ENCODE peak calls at places on chromosome 14, in eight cellular contexts. L, M, C, N, A, K, S and B are unnamed samples. For H3K36me3, the result is how much of the 10 kb centered on the place peaks cover.

GRCh38 chr14:71070169-71070568 is 162.9 kb downstream of the PCNX1 start:
- DNase-seq in N (no peak), K (peak), L (no peak), A (no peak), C (no peak), S (no peak), M (peak), B (no peak)

GRCh38 chr14:70955543-70956480 is 48.6 kb downstream of the PCNX1 start:
- DNase-seq in N (peak), A (no peak), L (no peak), C (peak), K (peak), S (no peak), M (no peak), B (no peak)

GRCh38 chr14:23633160-23633701 is 2.9 kb upstream of the DHRS2 start:
- DNase-seq in L (no peak), A (no peak), C (peak), N (no peak), S (no peak), K (no peak), M (no peak), B (no peak)

GRCh38 chr14:62143235-62143634 is 381.0 kb downstream of the SNAPC1 start:
- DNase-seq in C (no peak), N (no peak), K (peak), M (peak), S (no peak), L (no peak), A (no peak), B (no peak)

GRCh38 chr14:38561657-38562056 is 305.8 kb upstream of the CLEC14A start:
- DNase-seq in A (no peak), N (no peak), M (no peak), K (no peak), L (no peak), S (no peak), C (no peak), B (no peak)

GRCh38 chr14:64937821-64938193 is 4.7 kb downstream of the GPX2 start:
- DNase-seq in A (no peak), N (no peak), K (peak), S (no peak), L (no peak), C (no peak), M (no peak), B (no peak)

GRCh38 chr14:75700295-75700694 is 39.2 kb downstream of the TTLL5 start:
- DNase-seq in L (no peak), K (no peak), S (no peak), A (no peak), C (no peak), M (no peak), N (no peak), B (no peak)

GRCh38 chr14:37195327-37195726 is 2.4 kb upstream of the MIPOL1 start:
- DNase-seq in A (no peak), K (peak), L (no peak), N (no peak), S (no peak), M (peak), C (no peak), B (no peak)

GRCh38 chr14:50040401-50040775 is 76.0 kb downstream of the VCPKMT start:
- DNase-seq in L (no peak), A (no peak), S (no peak), M (peak), K (peak), N (peak), C (peak), B (no peak)

GRCh38 chr14:81516941-81517797 is 16.5 kb downstream of the SEL1L start:
- DNase-seq in A (no peak), L (no peak), N (no peak), S (no peak), M (no peak), C (peak), K (peak), B (no peak)

GRCh38 chr14:102697125-102697900 is 79.9 kb upstream of the TRAF3 start:
- DNase-seq in K (no peak), C (peak), L (no peak), M (peak), N (no peak), A (no peak), S (no peak), B (no peak)

GRCh38 chr14:21523203-21523602 is 2.9 kb downstream of the SALL2 start:
- DNase-seq in M (no peak), S (no peak), C (no peak), A (no peak), N (no peak), L (no peak), K (no peak), B (no peak)

GRCh38 chr14:88825078-88825458 is 617 bp downstream of the TTC8 start:
- DNase-seq in M (no peak), K (peak), C (no peak), A (no peak), N (no peak), L (no peak), S (no peak), B (no peak)

GRCh38 chr14:68644101-68644500 is 148.8 kb downstream of the ZFP36L1 start:
- DNase-seq in L (peak), M (no peak), N (no peak), A (no peak), C (no peak), K (no peak), S (no peak), B (no peak)

GRCh38 chr14:58607571-58608317 is 30.0 kb upstream of the DACT1 start:
- DNase-seq in N (no peak), A (no peak), C (no peak), S (no peak), K (peak), L (no peak), M (peak), B (no peak)

GRCh38 chr14:65104791-65105190 is 2.5 kb upstream of the MAX start:
- DNase-seq in L (no peak), M (no peak), A (no peak), S (no peak), K (no peak), N (no peak), C (no peak), B (no peak)

GRCh38 chr14:104560586-104560945 is 19.0 kb upstream of the C14orf180 start:
- DNase-seq in A (no peak), M (no peak), K (no peak), C (no peak), L (no peak), N (no peak), S (peak), B (no peak)

GRCh38 chr14:37591941-37592287 is 3.1 kb downstream of the FOXA1 start:
- DNase-seq in L (no peak), K (no peak), S (no peak), N (no peak), M (no peak), C (peak), A (peak), B (no peak)

GRCh38 chr14:68905107-68905895 is 73.8 kb downstream of the ACTN1 start:
- DNase-seq in L (no peak), K (no peak), C (no peak), M (no peak), N (no peak), A (no peak), S (no peak), B (no peak)

GRCh38 chr14:103886304-103887169 is 39.2 kb upstream of the PPP1R13B start:
- DNase-seq in M (no peak), K (no peak), S (no peak), L (no peak), N (no peak), A (no peak), C (peak), B (no peak)

GRCh38 chr14:73239463-73240241 is 2.3 kb downstream of the PAPLN start:
- DNase-seq in M (peak), N (no peak), S (no peak), A (no peak), K (peak), C (peak), L (no peak), B (no peak)

GRCh38 chr14:103908580-103908979 is 19.7 kb upstream of the TDRD9 start:
- DNase-seq in N (no peak), M (no peak), L (no peak), C (no peak), S (no peak), A (no peak), K (no peak), B (no peak)

GRCh38 chr14:61147369-61147897 is 133.7 kb downstream of the TMEM30B start:
- DNase-seq in K (peak), N (no peak), S (no peak), L (no peak), A (no peak), M (peak), C (no peak), B (no peak)

GRCh38 chr14:20327005-20327869 is 5.8 kb downstream of the CCNB1IP1 start:
- DNase-seq in A (no peak), M (peak), S (no peak), L (no peak), C (peak), N (peak), K (peak), B (no peak)

GRCh38 chr14:61106627-61107147 is 125.6 kb downstream of the SLC38A6 start:
- DNase-seq in N (peak), C (no peak), K (no peak), L (no peak), A (no peak), M (no peak), S (no peak), B (no peak)

GRCh38 chr14:92754956-92755355 is 6.5 kb upstream of the LGMN start:
- DNase-seq in S (no peak), K (no peak), L (no peak), N (no peak), A (no peak), C (no peak), M (no peak), B (no peak)

GRCh38 chr14:30656190-30656632 is 34.1 kb downstream of the SCFD1 start:
- DNase-seq in C (peak), K (peak), S (no peak), N (peak), A (no peak), M (peak), L (no peak), B (no peak)

GRCh38 chr14:49052516-49052915 is 533.7 kb downstream of the RPS29 start:
- DNase-seq in S (no peak), A (no peak), N (no peak), K (peak), C (no peak), L (no peak), M (no peak), B (no peak)

GRCh38 chr14:39090548-39091111 is 12.4 kb downstream of the SEC23A start:
- DNase-seq in A (no peak), C (no peak), S (no peak), M (no peak), N (no peak), K (no peak), L (no peak), B (no peak)

GRCh38 chr14:52244328-52244727 is 23.2 kb upstream of the PTGDR start:
- DNase-seq in C (no peak), N (no peak), L (no peak), A (no peak), M (no peak), S (no peak), K (no peak), B (no peak)

GRCh38 chr14:96940009-96940408 is 142.8 kb downstream of the VRK1 start:
- DNase-seq in L (no peak), N (no peak), M (no peak), S (no peak), K (no peak), C (peak), A (no peak), B (no peak)

GRCh38 chr14:42000450-42000849 is 393.8 kb downstream of the LRFN5 start:
- DNase-seq in S (no peak), M (no peak), A (no peak), K (no peak), N (no peak), C (no peak), L (no peak), B (no peak)

GRCh38 chr14:97379091-97379531 is 581.9 kb downstream of the VRK1 start:
- DNase-seq in S (no peak), A (no peak), M (no peak), N (no peak), L (no peak), C (no peak), K (no peak), B (no peak)

GRCh38 chr14:69325086-69325485 is 65.1 kb downstream of the GALNT16 start:
- DNase-seq in M (no peak), K (no peak), S (no peak), L (peak), C (no peak), A (no peak), N (no peak), B (no peak)

GRCh38 chr14:69666112-69666511 is 54.7 kb downstream of the SUSD6 start:
- DNase-seq in M (no peak), S (no peak), K (no peak), A (no peak), C (no peak), N (no peak), L (no peak), B (no peak)

GRCh38 chr14:73795466-73795865 is 56.2 kb upstream of the PTGR2 start:
- DNase-seq in S (no peak), L (no peak), C (no peak), M (no peak), N (no peak), K (no peak), A (no peak), B (no peak)

GRCh38 chr14:101008196-101008595 is 104.7 kb upstream of the RTL1 start:
- DNase-seq in L (no peak), M (no peak), S (peak), A (peak), N (no peak), C (peak), K (no peak), B (no peak)

GRCh38 chr14:101006008-101006407 is 102.5 kb upstream of the RTL1 start:
- DNase-seq in N (no peak), K (no peak), L (peak), S (peak), A (no peak), M (no peak), C (no peak), B (no peak)

GRCh38 chr14:101007765-101008164 is 104.2 kb upstream of the RTL1 start:
- DNase-seq in N (no peak), M (no peak), S (peak), A (no peak), L (no peak), K (no peak), C (no peak), B (no peak)

GRCh38 chr14:101005447-101005846 is 101.9 kb upstream of the RTL1 start:
- DNase-seq in K (no peak), N (no peak), C (no peak), A (no peak), L (peak), S (peak), M (no peak), B (no peak)

DNA sequence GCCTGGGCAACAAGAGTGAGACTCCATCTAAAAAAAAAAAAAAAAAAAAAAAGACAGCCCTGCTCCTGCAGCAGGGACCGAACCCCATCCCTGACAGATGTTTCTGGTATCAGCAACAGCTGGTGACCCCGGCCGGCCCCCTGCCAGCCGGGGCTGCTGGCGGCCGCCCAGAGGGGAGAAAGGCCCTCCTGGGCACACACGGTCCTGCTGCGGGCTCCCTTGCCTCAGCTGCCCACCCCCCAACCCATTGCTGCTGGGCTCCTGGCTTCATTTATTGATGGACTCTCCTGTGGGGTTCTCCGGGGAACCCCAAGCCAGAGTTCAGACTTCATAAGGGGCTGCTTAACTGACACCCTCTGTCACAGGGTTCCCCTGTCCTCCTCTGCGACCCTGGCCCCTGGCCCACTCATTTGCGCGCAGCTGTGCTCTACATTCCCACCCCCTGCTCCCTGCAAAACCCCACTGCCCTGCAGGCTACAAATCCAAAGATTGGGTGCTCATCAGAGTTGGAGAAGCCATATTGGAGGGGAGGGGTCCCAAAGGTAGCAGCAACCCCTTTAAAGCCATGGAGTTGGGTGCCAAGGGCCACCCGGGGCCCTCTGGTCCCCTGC is 103.6 kb upstream of the RTL1 start:
- DNase-seq in S (peak), N (no peak), C (no peak), M (no peak), K (no peak), A (no peak), L (no peak), B (no peak)
- H3K36me3 ChIP-seq in S (under half), N (under half), C (under half), M (under half), K (half or more), A (under half), L (under half), B (under half)

DNA sequence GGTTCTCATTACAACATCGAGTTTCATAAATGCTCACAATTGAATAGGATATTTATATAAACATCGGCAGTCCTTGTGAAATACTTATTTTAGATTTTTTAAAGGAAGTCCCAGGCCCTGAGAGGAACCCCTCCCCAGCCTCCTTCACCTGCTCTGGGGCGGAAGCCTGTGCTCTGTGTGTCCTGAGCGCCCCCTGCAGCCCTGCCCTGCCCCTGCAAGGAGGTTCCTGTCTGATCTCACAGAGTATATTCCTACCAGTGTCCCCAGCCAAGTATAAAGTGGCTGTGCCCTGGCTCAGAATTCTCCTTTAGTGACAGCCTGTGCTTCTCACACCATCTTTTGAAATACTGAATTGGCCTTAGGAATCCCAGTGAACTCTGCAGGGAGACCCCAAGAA is 659.5 kb downstream of the TMEM121 start:
- DNase-seq in M (no peak), K (no peak), C (no peak), A (no peak), L (no peak), N (peak), S (no peak), B (no peak)
- TF ChIP-seq CTCF in M (no peak), K (no peak), C (no peak), A (no peak), L (no peak), N (peak), S (no peak), B (peak)

GRCh38 chr14:77055981-77056380 is 27.5 kb upstream of the IRF2BPL start:
- DNase-seq in C (no peak), K (no peak), A (no peak), L (no peak), S (no peak), N (no peak), M (no peak), B (no peak)
- H3K36me3 ChIP-seq in C (under half), K (under half), A (under half), L (under half), S (under half), N (under half), M (under half), B (under half)

GRCh38 chr14:28055008-28055407 is 711.6 kb upstream of the FOXG1 start:
- DNase-seq in L (no peak), M (no peak), K (no peak), N (no peak), C (no peak), S (no peak), A (no peak), B (no peak)

GRCh38 chr14:28057286-28058011 is 709.1 kb upstream of the FOXG1 start:
- DNase-seq in C (peak), L (no peak), M (no peak), A (no peak), S (no peak), N (no peak), K (no peak), B (no peak)

GRCh38 chr14:28058012-28058296 is 708.6 kb upstream of the FOXG1 start:
- DNase-seq in M (no peak), K (no peak), S (no peak), A (no peak), N (no peak), C (no peak), L (no peak), B (no peak)

DNA sequence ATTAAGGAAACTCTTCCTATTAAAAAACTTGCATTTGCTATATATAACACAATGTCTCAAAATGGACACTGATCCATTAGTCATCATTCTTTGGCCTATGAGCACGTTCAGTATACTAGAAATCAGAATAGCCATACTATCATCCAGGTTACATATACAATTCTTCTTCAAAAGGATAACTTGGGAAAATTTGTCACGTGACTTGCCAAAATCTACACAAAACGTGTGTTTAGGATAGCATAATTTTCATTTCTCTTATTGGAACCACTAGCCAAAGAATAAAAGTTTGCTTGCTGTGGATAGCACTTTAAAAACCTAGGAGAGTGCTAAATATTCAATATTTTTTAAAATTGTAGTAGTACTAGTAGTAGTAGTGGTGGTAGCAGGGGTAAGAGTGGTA is 714.3 kb upstream of the FOXG1 start:
- DNase-seq in A (no peak), N (no peak), M (no peak), K (no peak), L (no peak), S (no peak), C (no peak), B (no peak)
- TF ChIP-seq CTCF in A (no peak), N (no peak), M (no peak), K (no peak), L (no peak), S (no peak), C (no peak), B (no peak)

GRCh38 chr14:100292776-100293461 is 13.3 kb downstream of the SLC25A29 start:
- DNase-seq in C (no peak), N (no peak), K (no peak), M (no peak), L (no peak), S (peak), A (no peak), B (no peak)
- H3K36me3 ChIP-seq in C (under half), N (under half), K (under half), M (under half), L (under half), S (under half), A (under half), B (under half)

GRCh38 chr14:48035836-48036235 is 360.4 kb upstream of the MDGA2 start:
- DNase-seq in N (no peak), M (no peak), L (no peak), K (no peak), A (peak), C (no peak), S (no peak), B (no peak)
- TF ChIP-seq CTCF in N (no peak), M (no peak), L (no peak), K (no peak), A (no peak), C (no peak), S (no peak), B (no peak)

GRCh38 chr14:94051779-94052178 is 25.6 kb downstream of the OTUB2 start:
- DNase-seq in A (peak), L (peak), N (no peak), M (no peak), C (no peak), S (no peak), K (no peak), B (no peak)
- H3K36me3 ChIP-seq in A (under half), L (half or more), N (half or more), M (half or more), C (under half), S (half or more), K (half or more), B (under half)